ENCODE peak calls at places on chromosome 1, in seven cellular contexts. F is GM12865, G is heart left ventricle, X is A549, E is lower lobe of right lung, D is OCI-LY7, S is H9. Z is an unnamed sample.

GRCh38 chr1:174131032-174131638 is 28.2 kb upstream of the RABGAP1L start:
- DNase-seq in F (no peak), G (no peak), X (no peak), E (no peak), D (no peak), S (peak; percentile 30), Z (no peak)

GRCh38 chr1:3473381-3473844 is 18.9 kb downstream of the ARHGEF16 start:
- DNase-seq in F (no peak), G (peak; percentile 32), X (no peak), E (no peak), D (no peak), S (no peak), Z (no peak)

GRCh38 chr1:20284046-20284445 is 6.6 kb upstream of the VWA5B1 start:
- DNase-seq in F (no peak), G (no peak), X (no peak), E (no peak), D (no peak), S (no peak), Z (no peak)

GRCh38 chr1:156616463-156616862 is 2.8 kb upstream of the HAPLN2 start:
- DNase-seq in F (no peak), G (no peak), X (no peak), E (no peak), D (no peak), S (no peak), Z (no peak)

GRCh38 chr1:166122873-166123466 is 43.8 kb downstream of the FAM78B start:
- DNase-seq in F (no peak), G (no peak), X (no peak), E (no peak), D (no peak), S (peak; percentile 56), Z (no peak)

GRCh38 chr1:207845109-207845508 is 65.8 kb downstream of the CD34 start:
- DNase-seq in F (no peak), G (no peak), X (no peak), E (no peak), D (no peak), S (no peak), Z (no peak)

GRCh38 chr1:2379733-2380404 is 11.5 kb downstream of the MORN1 start:
- DNase-seq in F (no peak), G (peak; percentile 57), X (no peak), E (peak; percentile 28), D (no peak), S (no peak), Z (peak; percentile 33)

GRCh38 chr1:24861821-24862727 is 68.0 kb downstream of the RUNX3 start:
- DNase-seq in F (no peak), G (no peak), X (no peak), E (peak; percentile 69), D (peak; percentile 23), S (no peak), Z (no peak)

GRCh38 chr1:219188331-219188803 is 14.7 kb downstream of the LYPLAL1 start:
- DNase-seq in F (peak; percentile 41), G (no peak), X (no peak), E (no peak), D (no peak), S (no peak), Z (no peak)

GRCh38 chr1:174791863-174792262 is 207.9 kb upstream of the CACYBP start:
- DNase-seq in F (no peak), G (no peak), X (no peak), E (no peak), D (peak; percentile 33), S (no peak), Z (no peak)

GRCh38 chr1:89465201-89465600 is 59.4 kb upstream of the LRRC8B start:
- DNase-seq in F (peak; percentile 37), G (no peak), X (no peak), E (no peak), D (no peak), S (no peak), Z (no peak)

GRCh38 chr1:227919916-227920315 is 27.8 kb downstream of the WNT9A start:
- DNase-seq in F (no peak), G (peak; percentile 42), X (no peak), E (no peak), D (no peak), S (peak; percentile 81), Z (no peak)

GRCh38 chr1:20610950-20611349 is 22.1 kb downstream of the CDA start:
- DNase-seq in F (no peak), G (no peak), X (no peak), E (no peak), D (no peak), S (no peak), Z (no peak)

GRCh38 chr1:6246497-6247295 is 2.7 kb downstream of the HES3 start:
- DNase-seq in F (peak; percentile 85), G (peak; percentile 91), X (peak; percentile 86), E (peak; percentile 87), D (peak; percentile 67), S (peak; percentile 94), Z (peak; percentile 73)

GRCh38 chr1:51192213-51192843 is 43.7 kb upstream of the RNF11 start:
- DNase-seq in F (peak; percentile 77), G (no peak), X (peak; percentile 35), E (peak; percentile 68), D (peak; percentile 65), S (peak; percentile 56), Z (no peak)

GRCh38 chr1:15742339-15742801 is at the start of gene TMEM82:
- DNase-seq in F (no peak), G (no peak), X (no peak), E (peak; percentile 47), D (no peak), S (peak; percentile 78), Z (no peak)

GRCh38 chr1:3676581-3677410 is 24.5 kb downstream of the TP73 start:
- DNase-seq in F (peak; percentile 97), G (peak; percentile 54), X (no peak), E (no peak), D (no peak), S (no peak), Z (no peak)

GRCh38 chr1:161999318-162000052 is 24.2 kb downstream of the OLFML2B start:
- DNase-seq in F (no peak), G (no peak), X (no peak), E (no peak), D (no peak), S (no peak), Z (peak; percentile 64)
- TF ChIP-seq CTCF in F (no peak), G (no peak), X (no peak), E (no peak), D (no peak), S (no peak), Z (no peak)

GRCh38 chr1:84724128-84724860 is 34.0 kb upstream of the SSX2IP start:
- DNase-seq in F (peak; percentile 41), G (no peak), X (peak; percentile 6), E (peak; percentile 48), D (peak; percentile 41), S (peak; percentile 86), Z (no peak)
- TF ChIP-seq CTCF in F (peak; percentile 57), G (no peak), X (peak; percentile 15), E (peak; percentile 40), D (peak; percentile 80), S (peak; percentile 95), Z (peak; percentile 80)

GRCh38 chr1:63698001-63698838 is 75.6 kb upstream of the ROR1 start:
- DNase-seq in F (no peak), G (peak; percentile 77), X (peak; percentile 44), E (peak; percentile 58), D (no peak), S (no peak), Z (no peak)

GRCh38 chr1:63704443-63704842 is 69.4 kb upstream of the ROR1 start:
- DNase-seq in F (no peak), G (no peak), X (peak; percentile 33), E (no peak), D (no peak), S (no peak), Z (no peak)

GRCh38 chr1:63703661-63704060 is 70.2 kb upstream of the ROR1 start:
- DNase-seq in F (no peak), G (no peak), X (no peak), E (no peak), D (no peak), S (no peak), Z (no peak)

GRCh38 chr1:63705058-63705457 is 68.8 kb upstream of the ROR1 start:
- DNase-seq in F (no peak), G (no peak), X (no peak), E (no peak), D (no peak), S (no peak), Z (no peak)

DNA sequence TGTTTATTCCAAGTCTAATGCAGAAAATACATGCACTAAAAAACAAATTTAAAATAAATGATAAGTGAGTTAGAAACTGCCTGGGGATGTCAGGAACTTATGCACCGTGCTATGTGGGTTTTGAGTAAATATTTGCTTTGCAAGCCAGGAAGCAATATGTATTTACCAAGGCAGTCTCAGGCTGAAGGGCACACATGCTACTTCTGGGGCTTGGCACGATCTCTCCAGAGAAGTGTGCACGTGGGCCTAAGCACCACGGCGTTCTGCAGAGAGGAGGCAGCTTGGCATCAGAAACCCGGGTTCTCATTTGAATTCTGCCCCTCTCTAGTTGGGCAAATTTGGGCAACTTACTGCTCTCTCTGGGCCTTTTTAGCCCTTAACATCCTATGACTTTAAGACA is 72.6 kb upstream of the ROR1 start:
- DNase-seq in F (no peak), G (no peak), X (peak; percentile 27), E (peak; percentile 70), D (no peak), S (no peak), Z (no peak)
- TF ChIP-seq CTCF in F (no peak), G (no peak), X (no peak), E (no peak), D (no peak), S (no peak), Z (no peak)

GRCh38 chr1:161119379-161120061 is 1.6 kb downstream of the NIT1 start:
- DNase-seq in F (peak; percentile 78), G (no peak), X (peak; percentile 85), E (no peak), D (peak; percentile 81), S (peak; percentile 76), Z (peak; percentile 74)
- TF ChIP-seq CTCF in F (peak; percentile 41), G (peak; percentile 37), X (peak; percentile 23), E (no peak), D (peak; percentile 76), S (peak; percentile 54), Z (peak; percentile 76)

DNA sequence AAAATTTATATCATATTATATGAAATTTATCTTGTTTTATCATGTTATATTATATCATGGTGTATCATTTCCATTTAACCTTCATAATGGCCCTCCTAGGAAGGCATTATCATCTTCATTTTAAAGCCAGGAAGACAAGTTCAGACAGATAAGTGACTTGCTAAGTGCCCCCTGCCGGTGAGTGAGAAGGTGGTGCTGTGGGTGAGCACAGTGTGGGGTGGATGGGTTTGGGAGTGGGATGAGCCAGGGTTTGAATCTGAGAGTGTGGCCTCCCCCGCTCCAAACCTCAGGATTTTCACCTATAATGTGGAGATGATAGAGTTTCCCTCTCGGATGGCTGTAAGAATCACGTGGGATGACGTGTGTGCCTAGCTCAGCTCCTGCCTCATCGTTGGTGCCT is 108.7 kb upstream of the IGSF21 start:
- DNase-seq in F (peak; percentile 14), G (no peak), X (no peak), E (no peak), D (no peak), S (no peak), Z (no peak)
- TF ChIP-seq CTCF in F (peak; percentile 23), G (peak; percentile 20), X (peak; percentile 22), E (no peak), D (no peak), S (peak; percentile 51), Z (no peak)

GRCh38 chr1:8217011-8217711 is 100.8 kb upstream of the SLC45A1 start:
- DNase-seq in F (peak; percentile 13), G (peak; percentile 78), X (no peak), E (peak; percentile 74), D (no peak), S (peak; percentile 66), Z (no peak)
- TF ChIP-seq CTCF in F (no peak), G (peak; percentile 31), X (no peak), E (no peak), D (no peak), S (no peak), Z (no peak)

Z was measured in CD14-positive monocyte.